ENCODE peak calls at places on chromosome 20, in eight cellular contexts. One of them, this sample, is unnamed.

GRCh38 chr20:33945391-33946079 is 48.2 kb upstream of the RALY start:
- DNase-seq in H7: no peak
- DNase-seq in IMR-90: peak
- DNase-seq in fibroblast of lung: peak
- DNase-seq in stimulated activated CD8-positive, alpha-beta memory T cell treated with anti-CD3 and anti-CD28 coated beads, Interleukin-15, amount 100 ng/mL, for 4 hours: no peak
- DNase-seq in sigmoid colon: no peak
- DNase-seq in effector memory CD4-positive, alpha-beta T cell: no peak
- DNase-seq in fibroblast of mammary gland: peak
- DNase-seq in this sample: peak

GRCh38 chr20:57513199-57513598 is 11.7 kb downstream of the CTCFL start:
- DNase-seq in effector memory CD4-positive, alpha-beta T cell: no peak
- DNase-seq in sigmoid colon: no peak
- DNase-seq in stimulated activated CD8-positive, alpha-beta memory T cell treated with anti-CD3 and anti-CD28 coated beads, Interleukin-15, amount 100 ng/mL, for 4 hours: no peak
- DNase-seq in H7: no peak
- DNase-seq in fibroblast of lung: no peak
- DNase-seq in fibroblast of mammary gland: peak
- DNase-seq in IMR-90: peak
- DNase-seq in this sample: peak

GRCh38 chr20:63536241-63536977 is 767 bp downstream of the PTK6 start:
- DNase-seq in effector memory CD4-positive, alpha-beta T cell: no peak
- DNase-seq in H7: no peak
- DNase-seq in fibroblast of mammary gland: peak
- DNase-seq in fibroblast of lung: no peak
- DNase-seq in stimulated activated CD8-positive, alpha-beta memory T cell treated with anti-CD3 and anti-CD28 coated beads, Interleukin-15, amount 100 ng/mL, for 4 hours: no peak
- DNase-seq in sigmoid colon: no peak
- DNase-seq in IMR-90: peak
- DNase-seq in this sample: peak

GRCh38 chr20:53750827-53751393 is 157.3 kb upstream of the ZNF217 start:
- DNase-seq in fibroblast of mammary gland: peak
- DNase-seq in fibroblast of lung: peak
- DNase-seq in stimulated activated CD8-positive, alpha-beta memory T cell treated with anti-CD3 and anti-CD28 coated beads, Interleukin-15, amount 100 ng/mL, for 4 hours: peak
- DNase-seq in H7: no peak
- DNase-seq in sigmoid colon: peak
- DNase-seq in effector memory CD4-positive, alpha-beta T cell: no peak
- DNase-seq in IMR-90: peak
- DNase-seq in this sample: peak

GRCh38 chr20:31602779-31603441 is 2.2 kb upstream of the ID1 start:
- DNase-seq in H7: peak
- DNase-seq in sigmoid colon: no peak
- DNase-seq in IMR-90: peak
- DNase-seq in fibroblast of lung: peak
- DNase-seq in effector memory CD4-positive, alpha-beta T cell: peak
- DNase-seq in stimulated activated CD8-positive, alpha-beta memory T cell treated with anti-CD3 and anti-CD28 coated beads, Interleukin-15, amount 100 ng/mL, for 4 hours: no peak
- DNase-seq in fibroblast of mammary gland: peak
- DNase-seq in this sample: peak

GRCh38 chr20:23317081-23317480 is 33.5 kb upstream of the NXT1 start:
- DNase-seq in fibroblast of mammary gland: no peak
- DNase-seq in H7: no peak
- DNase-seq in effector memory CD4-positive, alpha-beta T cell: no peak
- DNase-seq in sigmoid colon: peak
- DNase-seq in fibroblast of lung: no peak
- DNase-seq in stimulated activated CD8-positive, alpha-beta memory T cell treated with anti-CD3 and anti-CD28 coated beads, Interleukin-15, amount 100 ng/mL, for 4 hours: no peak
- DNase-seq in IMR-90: no peak
- DNase-seq in this sample: no peak

GRCh38 chr20:21288587-21289370 is 14.4 kb upstream of the XRN2 start:
- DNase-seq in fibroblast of mammary gland: no peak
- DNase-seq in sigmoid colon: no peak
- DNase-seq in effector memory CD4-positive, alpha-beta T cell: no peak
- DNase-seq in IMR-90: no peak
- DNase-seq in stimulated activated CD8-positive, alpha-beta memory T cell treated with anti-CD3 and anti-CD28 coated beads, Interleukin-15, amount 100 ng/mL, for 4 hours: no peak
- DNase-seq in H7: no peak
- DNase-seq in fibroblast of lung: no peak
- DNase-seq in this sample: no peak

GRCh38 chr20:20690676-20691476 is 21.6 kb downstream of the RALGAPA2 start:
- DNase-seq in fibroblast of mammary gland: peak
- DNase-seq in effector memory CD4-positive, alpha-beta T cell: no peak
- DNase-seq in stimulated activated CD8-positive, alpha-beta memory T cell treated with anti-CD3 and anti-CD28 coated beads, Interleukin-15, amount 100 ng/mL, for 4 hours: no peak
- DNase-seq in H7: no peak
- DNase-seq in fibroblast of lung: no peak
- DNase-seq in IMR-90: no peak
- DNase-seq in sigmoid colon: no peak
- DNase-seq in this sample: no peak

GRCh38 chr20:41330941-41331340 is 9.7 kb upstream of the LPIN3 start:
- DNase-seq in fibroblast of mammary gland: no peak
- DNase-seq in H7: no peak
- DNase-seq in fibroblast of lung: no peak
- DNase-seq in IMR-90: no peak
- DNase-seq in effector memory CD4-positive, alpha-beta T cell: no peak
- DNase-seq in sigmoid colon: no peak
- DNase-seq in stimulated activated CD8-positive, alpha-beta memory T cell treated with anti-CD3 and anti-CD28 coated beads, Interleukin-15, amount 100 ng/mL, for 4 hours: no peak
- DNase-seq in this sample: no peak

GRCh38 chr20:51622004-51622874 is 79.7 kb upstream of the NFATC2 start:
- DNase-seq in effector memory CD4-positive, alpha-beta T cell: no peak
- DNase-seq in sigmoid colon: no peak
- DNase-seq in fibroblast of lung: peak
- DNase-seq in stimulated activated CD8-positive, alpha-beta memory T cell treated with anti-CD3 and anti-CD28 coated beads, Interleukin-15, amount 100 ng/mL, for 4 hours: no peak
- DNase-seq in H7: no peak
- DNase-seq in fibroblast of mammary gland: no peak
- DNase-seq in IMR-90: no peak
- DNase-seq in this sample: no peak

GRCh38 chr20:20594171-20594530 is 118.3 kb downstream of the RALGAPA2 start:
- DNase-seq in stimulated activated CD8-positive, alpha-beta memory T cell treated with anti-CD3 and anti-CD28 coated beads, Interleukin-15, amount 100 ng/mL, for 4 hours: no peak
- DNase-seq in effector memory CD4-positive, alpha-beta T cell: no peak
- DNase-seq in fibroblast of mammary gland: peak
- DNase-seq in IMR-90: peak
- DNase-seq in H7: no peak
- DNase-seq in fibroblast of lung: peak
- DNase-seq in sigmoid colon: no peak
- DNase-seq in this sample: peak

GRCh38 chr20:17226410-17227198 is at the start of gene PCSK2:
- DNase-seq in H7: peak
- DNase-seq in IMR-90: peak
- DNase-seq in sigmoid colon: peak
- DNase-seq in stimulated activated CD8-positive, alpha-beta memory T cell treated with anti-CD3 and anti-CD28 coated beads, Interleukin-15, amount 100 ng/mL, for 4 hours: no peak
- DNase-seq in fibroblast of mammary gland: peak
- DNase-seq in effector memory CD4-positive, alpha-beta T cell: no peak
- DNase-seq in fibroblast of lung: peak
- DNase-seq in this sample: peak

GRCh38 chr20:46558511-46558959 is 8.1 kb upstream of the OCSTAMP start:
- DNase-seq in H7: no peak
- DNase-seq in effector memory CD4-positive, alpha-beta T cell: no peak
- DNase-seq in sigmoid colon: no peak
- DNase-seq in fibroblast of lung: peak
- DNase-seq in stimulated activated CD8-positive, alpha-beta memory T cell treated with anti-CD3 and anti-CD28 coated beads, Interleukin-15, amount 100 ng/mL, for 4 hours: no peak
- DNase-seq in fibroblast of mammary gland: peak
- DNase-seq in IMR-90: peak
- DNase-seq in this sample: peak

GRCh38 chr20:19478320-19478719 is 265.9 kb downstream of the SLC24A3 start:
- DNase-seq in fibroblast of lung: no peak
- DNase-seq in IMR-90: no peak
- DNase-seq in sigmoid colon: no peak
- DNase-seq in effector memory CD4-positive, alpha-beta T cell: no peak
- DNase-seq in fibroblast of mammary gland: no peak
- DNase-seq in H7: no peak
- DNase-seq in stimulated activated CD8-positive, alpha-beta memory T cell treated with anti-CD3 and anti-CD28 coated beads, Interleukin-15, amount 100 ng/mL, for 4 hours: no peak
- DNase-seq in this sample: no peak

GRCh38 chr20:47044938-47045337 is 150.3 kb downstream of the EYA2 start:
- DNase-seq in stimulated activated CD8-positive, alpha-beta memory T cell treated with anti-CD3 and anti-CD28 coated beads, Interleukin-15, amount 100 ng/mL, for 4 hours: no peak
- DNase-seq in fibroblast of mammary gland: no peak
- DNase-seq in effector memory CD4-positive, alpha-beta T cell: no peak
- DNase-seq in sigmoid colon: no peak
- DNase-seq in IMR-90: no peak
- DNase-seq in H7: no peak
- DNase-seq in fibroblast of lung: no peak
- DNase-seq in this sample: no peak

GRCh38 chr20:18909254-18909653 is 95.7 kb downstream of the SCP2D1 start:
- DNase-seq in fibroblast of mammary gland: no peak
- DNase-seq in stimulated activated CD8-positive, alpha-beta memory T cell treated with anti-CD3 and anti-CD28 coated beads, Interleukin-15, amount 100 ng/mL, for 4 hours: no peak
- DNase-seq in fibroblast of lung: no peak
- DNase-seq in H7: peak
- DNase-seq in IMR-90: no peak
- DNase-seq in effector memory CD4-positive, alpha-beta T cell: no peak
- DNase-seq in sigmoid colon: no peak
- DNase-seq in this sample: no peak

GRCh38 chr20:768426-768978 is at the start of gene SLC52A3:
- DNase-seq in sigmoid colon: no peak
- DNase-seq in IMR-90: no peak
- DNase-seq in H7: peak
- DNase-seq in stimulated activated CD8-positive, alpha-beta memory T cell treated with anti-CD3 and anti-CD28 coated beads, Interleukin-15, amount 100 ng/mL, for 4 hours: no peak
- DNase-seq in fibroblast of mammary gland: no peak
- DNase-seq in fibroblast of lung: no peak
- DNase-seq in effector memory CD4-positive, alpha-beta T cell: no peak
- DNase-seq in this sample: no peak

GRCh38 chr20:56382696-56383095 is 9.3 kb downstream of the AURKA start:
- DNase-seq in fibroblast of lung: no peak
- DNase-seq in IMR-90: no peak
- DNase-seq in fibroblast of mammary gland: no peak
- DNase-seq in stimulated activated CD8-positive, alpha-beta memory T cell treated with anti-CD3 and anti-CD28 coated beads, Interleukin-15, amount 100 ng/mL, for 4 hours: no peak
- DNase-seq in effector memory CD4-positive, alpha-beta T cell: no peak
- DNase-seq in H7: no peak
- DNase-seq in sigmoid colon: no peak
- DNase-seq in this sample: no peak

GRCh38 chr20:54466112-54466511 is 9.3 kb upstream of the DOK5 start:
- DNase-seq in effector memory CD4-positive, alpha-beta T cell: no peak
- DNase-seq in IMR-90: no peak
- DNase-seq in sigmoid colon: no peak
- DNase-seq in fibroblast of lung: no peak
- DNase-seq in stimulated activated CD8-positive, alpha-beta memory T cell treated with anti-CD3 and anti-CD28 coated beads, Interleukin-15, amount 100 ng/mL, for 4 hours: no peak
- DNase-seq in fibroblast of mammary gland: no peak
- DNase-seq in H7: no peak
- DNase-seq in this sample: no peak

GRCh38 chr20:24986436-24987015 is 6.0 kb downstream of the APMAP start:
- DNase-seq in effector memory CD4-positive, alpha-beta T cell: no peak
- DNase-seq in sigmoid colon: peak
- DNase-seq in IMR-90: no peak
- DNase-seq in fibroblast of lung: no peak
- DNase-seq in H7: no peak
- DNase-seq in fibroblast of mammary gland: no peak
- DNase-seq in stimulated activated CD8-positive, alpha-beta memory T cell treated with anti-CD3 and anti-CD28 coated beads, Interleukin-15, amount 100 ng/mL, for 4 hours: no peak
- DNase-seq in this sample: no peak

GRCh38 chr20:2131366-2131765 is 29.7 kb downstream of the STK35 start:
- DNase-seq in fibroblast of lung: peak
- DNase-seq in IMR-90: peak
- DNase-seq in sigmoid colon: peak
- DNase-seq in H7: no peak
- DNase-seq in fibroblast of mammary gland: peak
- DNase-seq in stimulated activated CD8-positive, alpha-beta memory T cell treated with anti-CD3 and anti-CD28 coated beads, Interleukin-15, amount 100 ng/mL, for 4 hours: no peak
- DNase-seq in effector memory CD4-positive, alpha-beta T cell: no peak
- DNase-seq in this sample: peak

GRCh38 chr20:51487525-51488279 is 54.8 kb downstream of the NFATC2 start:
- DNase-seq in fibroblast of mammary gland: peak
- DNase-seq in IMR-90: peak
- DNase-seq in sigmoid colon: no peak
- DNase-seq in stimulated activated CD8-positive, alpha-beta memory T cell treated with anti-CD3 and anti-CD28 coated beads, Interleukin-15, amount 100 ng/mL, for 4 hours: no peak
- DNase-seq in effector memory CD4-positive, alpha-beta T cell: no peak
- DNase-seq in H7: no peak
- DNase-seq in fibroblast of lung: peak
- DNase-seq in this sample: peak

GRCh38 chr20:45459606-45460005 is 9.9 kb upstream of the WFDC2 start:
- DNase-seq in fibroblast of mammary gland: peak
- DNase-seq in fibroblast of lung: no peak
- DNase-seq in sigmoid colon: no peak
- DNase-seq in IMR-90: peak
- DNase-seq in H7: no peak
- DNase-seq in stimulated activated CD8-positive, alpha-beta memory T cell treated with anti-CD3 and anti-CD28 coated beads, Interleukin-15, amount 100 ng/mL, for 4 hours: no peak
- DNase-seq in effector memory CD4-positive, alpha-beta T cell: no peak
- DNase-seq in this sample: no peak

GRCh38 chr20:19851863-19852262 is 93.8 kb downstream of the RIN2 start:
- DNase-seq in effector memory CD4-positive, alpha-beta T cell: no peak
- DNase-seq in stimulated activated CD8-positive, alpha-beta memory T cell treated with anti-CD3 and anti-CD28 coated beads, Interleukin-15, amount 100 ng/mL, for 4 hours: no peak
- DNase-seq in fibroblast of lung: no peak
- DNase-seq in sigmoid colon: no peak
- DNase-seq in fibroblast of mammary gland: no peak
- DNase-seq in IMR-90: no peak
- DNase-seq in H7: no peak
- DNase-seq in this sample: no peak

GRCh38 chr20:31652917-31653385 is 15.2 kb downstream of the COX4I2 start:
- DNase-seq in IMR-90: peak
- DNase-seq in H7: no peak
- DNase-seq in stimulated activated CD8-positive, alpha-beta memory T cell treated with anti-CD3 and anti-CD28 coated beads, Interleukin-15, amount 100 ng/mL, for 4 hours: no peak
- DNase-seq in sigmoid colon: no peak
- DNase-seq in fibroblast of mammary gland: peak
- DNase-seq in effector memory CD4-positive, alpha-beta T cell: no peak
- DNase-seq in fibroblast of lung: peak
- DNase-seq in this sample: no peak

GRCh38 chr20:4180355-4180754 is 165.0 kb upstream of the RNF24 start:
- DNase-seq in effector memory CD4-positive, alpha-beta T cell: no peak
- DNase-seq in sigmoid colon: no peak
- DNase-seq in fibroblast of lung: no peak
- DNase-seq in fibroblast of mammary gland: no peak
- DNase-seq in IMR-90: no peak
- DNase-seq in H7: peak
- DNase-seq in stimulated activated CD8-positive, alpha-beta memory T cell treated with anti-CD3 and anti-CD28 coated beads, Interleukin-15, amount 100 ng/mL, for 4 hours: no peak
- DNase-seq in this sample: no peak

GRCh38 chr20:43667341-43668132 is 623 bp downstream of the MYBL2 start:
- DNase-seq in IMR-90: no peak
- DNase-seq in fibroblast of mammary gland: peak
- DNase-seq in H7: peak
- DNase-seq in stimulated activated CD8-positive, alpha-beta memory T cell treated with anti-CD3 and anti-CD28 coated beads, Interleukin-15, amount 100 ng/mL, for 4 hours: no peak
- DNase-seq in effector memory CD4-positive, alpha-beta T cell: no peak
- DNase-seq in sigmoid colon: no peak
- DNase-seq in fibroblast of lung: peak
- DNase-seq in this sample: no peak

GRCh38 chr20:36754656-36755222 is 8.8 kb upstream of the NDRG3 start:
- DNase-seq in sigmoid colon: peak
- DNase-seq in H7: peak
- DNase-seq in effector memory CD4-positive, alpha-beta T cell: no peak
- DNase-seq in fibroblast of mammary gland: peak
- DNase-seq in fibroblast of lung: peak
- DNase-seq in stimulated activated CD8-positive, alpha-beta memory T cell treated with anti-CD3 and anti-CD28 coated beads, Interleukin-15, amount 100 ng/mL, for 4 hours: no peak
- DNase-seq in IMR-90: peak
- DNase-seq in this sample: peak

GRCh38 chr20:43983359-43983758 is 68.7 kb downstream of the TOX2 start:
- DNase-seq in stimulated activated CD8-positive, alpha-beta memory T cell treated with anti-CD3 and anti-CD28 coated beads, Interleukin-15, amount 100 ng/mL, for 4 hours: no peak
- DNase-seq in H7: peak
- DNase-seq in sigmoid colon: no peak
- DNase-seq in fibroblast of mammary gland: no peak
- DNase-seq in IMR-90: no peak
- DNase-seq in effector memory CD4-positive, alpha-beta T cell: no peak
- DNase-seq in fibroblast of lung: no peak
- DNase-seq in this sample: no peak

GRCh38 chr20:55273149-55273548 is 732.2 kb downstream of the CBLN4 start:
- DNase-seq in effector memory CD4-positive, alpha-beta T cell: no peak
- DNase-seq in fibroblast of mammary gland: peak
- DNase-seq in stimulated activated CD8-positive, alpha-beta memory T cell treated with anti-CD3 and anti-CD28 coated beads, Interleukin-15, amount 100 ng/mL, for 4 hours: no peak
- DNase-seq in H7: no peak
- DNase-seq in sigmoid colon: no peak
- DNase-seq in IMR-90: no peak
- DNase-seq in fibroblast of lung: no peak
- DNase-seq in this sample: no peak

GRCh38 chr20:24781061-24781980 is 167.7 kb upstream of the CST7 start:
- DNase-seq in effector memory CD4-positive, alpha-beta T cell: no peak
- DNase-seq in stimulated activated CD8-positive, alpha-beta memory T cell treated with anti-CD3 and anti-CD28 coated beads, Interleukin-15, amount 100 ng/mL, for 4 hours: no peak
- DNase-seq in IMR-90: peak
- DNase-seq in sigmoid colon: peak
- DNase-seq in H7: peak
- DNase-seq in fibroblast of mammary gland: peak
- DNase-seq in fibroblast of lung: peak
- DNase-seq in this sample: peak

GRCh38 chr20:53070714-53071392 is 98.7 kb downstream of the TSHZ2 start:
- DNase-seq in sigmoid colon: no peak
- DNase-seq in IMR-90: no peak
- DNase-seq in fibroblast of mammary gland: peak
- DNase-seq in effector memory CD4-positive, alpha-beta T cell: no peak
- DNase-seq in stimulated activated CD8-positive, alpha-beta memory T cell treated with anti-CD3 and anti-CD28 coated beads, Interleukin-15, amount 100 ng/mL, for 4 hours: no peak
- DNase-seq in fibroblast of lung: peak
- DNase-seq in H7: no peak
- DNase-seq in this sample: peak

GRCh38 chr20:1505361-1505760 is 14.1 kb upstream of the SIRPB2 start:
- DNase-seq in IMR-90: no peak
- DNase-seq in stimulated activated CD8-positive, alpha-beta memory T cell treated with anti-CD3 and anti-CD28 coated beads, Interleukin-15, amount 100 ng/mL, for 4 hours: no peak
- DNase-seq in effector memory CD4-positive, alpha-beta T cell: no peak
- DNase-seq in H7: no peak
- DNase-seq in fibroblast of mammary gland: peak
- DNase-seq in sigmoid colon: no peak
- DNase-seq in fibroblast of lung: peak
- DNase-seq in this sample: no peak

GRCh38 chr20:33267691-33268090 is 15.3 kb upstream of the BPIFB1 start:
- DNase-seq in fibroblast of mammary gland: no peak
- DNase-seq in effector memory CD4-positive, alpha-beta T cell: no peak
- DNase-seq in sigmoid colon: no peak
- DNase-seq in IMR-90: no peak
- DNase-seq in H7: no peak
- DNase-seq in stimulated activated CD8-positive, alpha-beta memory T cell treated with anti-CD3 and anti-CD28 coated beads, Interleukin-15, amount 100 ng/mL, for 4 hours: no peak
- DNase-seq in fibroblast of lung: no peak
- DNase-seq in this sample: no peak